ENCODE peak calls at places on chromosomes 5 and 9, in ten cellular contexts. M is tibial nerve; S is breast epithelium; V is GM23248; J is brain microvascular endothelial cell; W is neural progenitor cell; K is spleen; A is HCT116; O is esophagus muscularis mucosa; I is CD8-positive, alpha-beta memory T cell. G is an unnamed sample.

GRCh38 chr5:36252722-36253340 is 11.1 kb upstream of the NADK2 start:
- DNase-seq in J (no peak), I (no peak), W (no peak), V (peak), M (no peak), O (no peak), A (no peak), K (no peak), S (no peak), G (peak)

GRCh38 chr5:65858316-65858715 is 68.1 kb upstream of the ERBIN start:
- DNase-seq in M (no peak), K (no peak), A (no peak), W (no peak), J (no peak), I (no peak), V (peak), S (no peak), O (peak), G (no peak)

GRCh38 chr5:142384014-142384413 is 59.2 kb upstream of the SPRY4 start:
- DNase-seq in A (no peak), M (no peak), S (no peak), J (no peak), W (no peak), I (no peak), V (no peak), O (no peak), K (no peak), G (no peak)

GRCh38 chr9:79107911-79108676 is 463.7 kb upstream of the TLE4 start:
- DNase-seq in J (no peak), W (no peak), O (no peak), V (peak), A (no peak), S (no peak), K (no peak), M (no peak), I (no peak), G (no peak)

GRCh38 chr5:123092696-123093095 is 3.7 kb downstream of the PRDM6 start:
- DNase-seq in K (no peak), S (no peak), O (no peak), J (no peak), M (no peak), V (no peak), A (no peak), W (peak), I (no peak), G (no peak)

GRCh38 chr9:37511006-37511714 is 25.4 kb downstream of the POLR1E start:
- DNase-seq in M (no peak), I (no peak), W (peak), O (no peak), J (no peak), K (no peak), V (peak), A (peak), S (no peak), G (no peak)

GRCh38 chr5:97550164-97550563 is 367.1 kb upstream of the RIOK2 start:
- DNase-seq in A (no peak), K (no peak), S (no peak), J (peak), I (no peak), O (no peak), M (no peak), V (peak), W (peak), G (no peak)

GRCh38 chr5:111308951-111309350 is 84.8 kb downstream of the CAMK4 start:
- DNase-seq in I (no peak), J (no peak), O (no peak), K (no peak), V (no peak), M (no peak), S (no peak), W (peak), A (no peak), G (no peak)

GRCh38 chr5:141707535-141707934 is 25.5 kb upstream of the ARAP3 start:
- DNase-seq in S (no peak), W (no peak), J (no peak), A (no peak), I (no peak), M (no peak), K (no peak), V (no peak), O (no peak), G (no peak)

GRCh38 chr9:86660146-86660545 is 287.2 kb downstream of the GAS1 start:
- DNase-seq in I (no peak), V (peak), J (peak), O (no peak), K (no peak), M (no peak), S (no peak), A (no peak), W (no peak), G (no peak)

GRCh38 chr9:81375461-81376100 is 313.8 kb downstream of the TLE1 start:
- DNase-seq in M (no peak), S (no peak), K (no peak), A (no peak), V (no peak), W (no peak), J (no peak), I (no peak), O (peak), G (no peak)

GRCh38 chr5:116564756-116565593 is 9.6 kb downstream of the SEMA6A start:
- DNase-seq in O (no peak), W (no peak), A (no peak), J (no peak), K (no peak), M (no peak), I (no peak), S (no peak), V (no peak), G (no peak)

GRCh38 chr5:148912714-148913398 is 86.4 kb downstream of the ADRB2 start:
- DNase-seq in I (no peak), V (peak), A (peak), W (peak), M (no peak), O (no peak), J (peak), S (peak), K (no peak), G (no peak)

GRCh38 chr5:132180134-132180745 is 47.4 kb downstream of the P4HA2 start:
- DNase-seq in M (no peak), W (peak), V (peak), A (peak), I (no peak), S (no peak), J (peak), K (no peak), O (no peak), G (no peak)

GRCh38 chr9:20526500-20527319 is 95.6 kb downstream of the MLLT3 start:
- DNase-seq in K (no peak), J (peak), I (no peak), O (no peak), V (peak), M (no peak), A (no peak), S (no peak), W (no peak), G (no peak)

GRCh38 chr9:134226221-134226930 is 62.0 kb upstream of the RNU6ATAC start:
- DNase-seq in K (no peak), I (no peak), O (no peak), A (no peak), M (no peak), W (no peak), J (no peak), V (peak), S (no peak), G (no peak)

GRCh38 chr5:3035452-3035851 is 284.0 kb upstream of the IRX2 start:
- DNase-seq in V (no peak), J (no peak), A (no peak), S (no peak), O (no peak), M (no peak), I (no peak), W (no peak), K (peak), G (no peak)

GRCh38 chr9:4114569-4115505 is 185.0 kb downstream of the GLIS3 start:
- DNase-seq in M (no peak), A (no peak), W (no peak), O (no peak), V (peak), K (no peak), J (peak), S (no peak), I (no peak), G (no peak)

GRCh38 chr9:110978516-110978915 is 59.8 kb downstream of the LPAR1 start:
- DNase-seq in J (no peak), O (no peak), W (no peak), A (no peak), I (no peak), M (no peak), V (no peak), K (no peak), S (no peak), G (no peak)

GRCh38 chr5:117266237-117266725 is 691.7 kb upstream of the SEMA6A start:
- DNase-seq in J (peak), S (no peak), W (no peak), I (no peak), V (no peak), O (no peak), K (no peak), M (no peak), A (peak), G (no peak)

GRCh38 chr5:66246621-66247020 is 102.5 kb downstream of the SREK1 start:
- DNase-seq in O (peak), W (no peak), S (no peak), K (no peak), I (no peak), A (no peak), V (peak), J (peak), M (no peak), G (no peak)

GRCh38 chr5:63228154-63228553 is 649.5 kb downstream of the LRRC70 start:
- DNase-seq in A (no peak), J (no peak), I (no peak), K (no peak), O (no peak), S (no peak), V (no peak), M (no peak), W (no peak), G (no peak)

GRCh38 chr9:28808042-28808441 is 1234.8 kb upstream of the C9orf72 start:
- DNase-seq in J (no peak), W (no peak), M (no peak), K (no peak), A (no peak), S (no peak), O (no peak), I (no peak), V (no peak), G (no peak)

GRCh38 chr9:77011973-77012817 is 7.3 kb upstream of the FOXB2 start:
- DNase-seq in S (no peak), O (peak), A (peak), M (peak), J (peak), K (peak), I (peak), W (peak), V (peak), G (no peak)
- H3K27ac ChIP-seq in S (no peak), O (no peak), A (no peak), M (no peak), J (no peak), K (no peak), I (no peak), W (no peak), V (no peak), G (no peak)

DNA sequence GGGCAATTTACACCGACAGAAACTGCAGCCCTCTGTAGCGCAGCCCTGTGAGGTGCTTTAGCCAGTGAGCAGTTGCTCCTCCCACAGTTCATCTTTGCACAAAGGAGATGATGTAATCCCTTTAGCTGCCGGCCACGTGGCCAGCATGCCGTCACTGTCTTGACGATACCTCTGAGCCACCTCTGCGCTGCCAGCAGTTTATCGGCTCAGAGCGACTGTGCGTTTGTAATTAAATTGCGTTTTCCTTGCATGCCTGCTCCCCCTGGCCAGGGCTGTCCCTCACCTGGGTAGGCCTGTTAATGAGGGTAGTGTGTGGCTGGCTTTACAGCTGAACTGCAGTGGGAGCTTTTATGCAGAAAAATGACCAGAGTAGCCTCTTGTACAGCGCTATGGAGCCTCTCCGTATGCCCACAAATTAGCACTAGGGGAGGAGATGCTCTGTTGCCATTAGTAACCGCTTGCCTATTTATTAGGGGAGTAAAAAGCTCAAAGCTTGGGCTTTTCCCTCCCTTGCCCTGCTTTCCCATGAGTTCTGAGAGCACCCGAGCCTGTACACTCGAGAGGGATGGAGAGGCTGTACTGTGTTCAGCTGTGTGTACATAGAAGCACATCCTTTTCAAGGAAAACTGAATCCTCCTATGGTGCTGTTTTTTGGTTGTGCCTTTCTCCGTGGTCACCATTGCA is 107.1 kb downstream of the TRIO start:
- DNase-seq in M (peak), K (no peak), W (peak), O (no peak), A (no peak), V (peak), I (no peak), S (peak), J (peak), G (peak)
- H3K27ac ChIP-seq in M (peak), K (peak), W (no peak), O (peak), A (no peak), V (peak), I (no peak), S (peak), J (peak), G (no peak)

DNA sequence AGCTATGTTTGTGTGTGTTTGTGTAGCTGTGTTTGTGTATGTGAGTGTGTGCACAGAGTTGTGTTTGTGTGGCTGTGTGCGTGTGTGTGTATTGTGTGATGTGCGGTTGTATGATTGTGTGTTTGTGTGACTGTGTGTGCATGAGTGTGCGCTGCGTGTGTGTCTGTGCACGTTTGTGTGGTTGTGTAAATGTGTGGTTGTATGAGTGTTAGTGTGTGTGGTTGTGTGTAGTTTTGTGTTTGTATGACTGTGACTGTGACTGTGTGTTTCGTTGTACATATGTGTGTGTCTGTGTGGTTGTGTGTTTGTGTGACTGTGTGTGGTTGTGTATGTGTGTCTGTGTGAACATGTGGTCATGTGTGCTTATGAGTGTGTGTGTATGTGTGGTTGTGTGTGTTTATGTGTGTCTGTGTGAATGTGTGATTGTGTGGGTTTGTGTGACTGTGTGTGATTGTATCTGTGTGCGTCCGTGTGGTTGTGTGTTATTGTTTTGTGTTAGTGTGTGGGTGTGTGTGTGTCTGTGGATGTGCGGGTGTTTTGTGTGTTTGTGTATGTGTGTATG is 197.8 kb downstream of the TTLL11 start:
- DNase-seq in S (no peak), A (no peak), W (no peak), M (no peak), O (no peak), I (no peak), V (no peak), K (no peak), J (no peak), G (no peak)
- H3K27ac ChIP-seq in S (no peak), A (no peak), W (no peak), M (no peak), O (no peak), I (no peak), V (no peak), K (no peak), J (no peak), G (no peak)

DNA sequence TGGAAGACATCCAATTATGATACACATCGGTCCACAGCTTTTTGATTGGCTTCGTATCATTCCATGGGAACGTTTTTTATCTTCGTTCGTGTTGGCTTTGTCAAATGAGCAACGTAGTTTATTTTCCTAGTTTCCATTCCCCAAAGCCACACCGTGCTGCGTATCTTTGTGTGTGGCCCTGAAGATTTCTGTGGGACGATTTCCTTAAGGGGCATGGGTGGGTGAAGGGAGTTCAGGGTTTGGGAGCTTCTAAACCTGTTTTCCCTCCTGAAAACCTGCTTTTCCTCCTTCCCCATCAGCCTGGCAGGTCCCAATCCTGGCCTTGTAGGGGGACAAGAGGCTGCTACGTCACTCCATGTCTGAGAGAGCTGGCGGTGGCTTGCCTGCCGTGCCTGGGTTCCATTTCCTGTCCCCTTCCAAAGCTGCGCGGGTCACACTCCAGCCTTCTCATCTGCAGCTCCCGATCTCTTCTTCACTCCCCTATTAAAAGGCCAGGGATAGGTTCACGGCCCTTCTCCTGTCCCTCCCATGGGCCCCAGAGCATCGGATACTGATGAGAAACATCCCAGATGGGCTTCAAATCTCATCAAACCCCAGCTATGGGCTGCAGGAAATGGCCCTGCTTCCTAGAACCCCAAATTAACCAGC is 23.5 kb upstream of the ASS1 start:
- DNase-seq in I (no peak), K (no peak), S (no peak), W (no peak), A (no peak), O (no peak), M (no peak), J (no peak), V (no peak), G (no peak)
- H3K27ac ChIP-seq in I (no peak), K (no peak), S (no peak), W (no peak), A (no peak), O (no peak), M (no peak), J (no peak), V (no peak), G (no peak)

DNA sequence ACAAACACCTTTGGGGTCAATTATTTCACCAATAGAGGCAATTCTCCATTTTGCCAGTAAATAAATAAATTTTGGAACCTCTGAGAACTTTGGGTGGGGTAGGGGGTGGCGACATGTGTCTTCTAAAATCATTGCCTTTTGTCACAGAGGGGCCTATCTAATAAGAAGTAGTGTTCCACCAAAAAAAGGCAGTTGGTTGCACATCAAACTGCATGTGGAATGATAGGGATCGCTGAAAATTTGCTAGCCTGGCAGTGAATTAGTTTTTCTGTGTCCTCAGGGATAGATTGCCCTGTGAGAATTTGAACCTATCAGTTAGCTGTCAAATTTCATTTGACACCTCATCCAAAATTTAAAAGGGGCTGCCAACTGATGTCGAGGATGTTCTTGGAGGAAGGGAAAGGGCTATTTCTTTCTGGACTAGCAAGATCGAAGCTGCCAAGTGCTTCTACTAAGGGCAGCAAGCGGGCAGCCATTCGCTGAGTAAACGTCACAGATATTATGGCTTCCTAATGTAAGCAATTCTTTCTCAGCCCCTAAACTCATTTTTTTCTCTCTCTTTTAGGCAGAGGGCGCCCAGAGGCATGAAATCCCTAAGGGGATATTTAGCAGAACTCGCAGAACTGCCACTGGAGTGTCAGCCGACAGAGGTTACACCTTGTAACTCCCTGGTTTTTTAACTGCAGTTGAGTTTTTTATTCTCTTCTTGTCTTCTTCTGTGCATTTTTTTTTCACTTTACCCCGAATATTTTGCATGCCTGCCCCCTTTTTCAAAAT is 2208.1 kb upstream of the WWC1 start:
- DNase-seq in M (no peak), O (no peak), W (peak), I (no peak), K (no peak), S (no peak), A (no peak), V (no peak), J (no peak), G (no peak)
- H3K27ac ChIP-seq in M (no peak), O (no peak), W (peak), I (no peak), K (no peak), S (no peak), A (no peak), V (no peak), J (no peak), G (no peak)

GRCh38 chr9:136112541-136112940 is 6.1 kb downstream of the TMEM250 start:
- DNase-seq in J (no peak), W (no peak), I (no peak), V (no peak), K (peak), M (no peak), S (no peak), O (no peak), A (no peak), G (no peak)
- H3K27ac ChIP-seq in J (no peak), W (no peak), I (no peak), V (no peak), K (no peak), M (peak), S (no peak), O (no peak), A (no peak), G (no peak)

GRCh38 chr5:58711965-58712364 is 129.1 kb downstream of the RAB3C start:
- DNase-seq in S (no peak), O (no peak), W (no peak), J (no peak), I (no peak), K (no peak), A (no peak), V (no peak), M (no peak), G (no peak)
- H3K27ac ChIP-seq in S (no peak), O (no peak), W (no peak), J (no peak), I (no peak), K (no peak), A (no peak), V (no peak), M (no peak), G (no peak)

GRCh38 chr5:133439859-133440258 is 172.5 kb downstream of the FSTL4 start:
- DNase-seq in O (no peak), K (no peak), S (no peak), M (no peak), W (no peak), V (no peak), A (no peak), J (no peak), I (no peak), G (no peak)
- H3K27ac ChIP-seq in O (peak), K (no peak), S (no peak), M (no peak), W (no peak), V (no peak), A (no peak), J (no peak), I (no peak), G (no peak)

GRCh38 chr5:42881416-42882109 is 69.9 kb upstream of the SELENOP start:
- DNase-seq in W (no peak), J (no peak), O (no peak), M (no peak), S (no peak), K (no peak), V (no peak), A (no peak), I (no peak), G (no peak)
- H3K27ac ChIP-seq in W (no peak), J (no peak), O (no peak), M (peak), S (no peak), K (peak), V (no peak), A (no peak), I (no peak), G (no peak)

G was measured in substantia nigra.